ENCODE peak calls at places on chromosomes 13 and 19, in six cellular contexts. R, V, Y, S, K and C are unnamed samples.

GRCh38 chr13:80116107-80116506 is 224.8 kb downstream of the SPRY2 start:
- DNase-seq in R (no peak), V (no peak), Y (no peak), S (no peak), K (no peak), C (no peak)

GRCh38 chr13:82657471-82657870 is 1224.8 kb downstream of the SLITRK1 start:
- DNase-seq in R (no peak), V (no peak), Y (no peak), S (no peak), K (no peak), C (no peak)

GRCh38 chr13:29472317-29472961 is 123.0 kb downstream of the SLC7A1 start:
- DNase-seq in R (peak; percentile 72), V (peak; percentile 50), Y (peak; percentile 59), S (peak; percentile 78), K (no peak), C (peak; percentile 63)

GRCh38 chr13:93535256-93535655 is 308.6 kb downstream of the GPC6 start:
- DNase-seq in R (no peak), V (no peak), Y (peak; percentile 9), S (no peak), K (no peak), C (no peak)

GRCh38 chr13:31786011-31786410 is 46.7 kb downstream of the RXFP2 start:
- DNase-seq in R (no peak), V (no peak), Y (no peak), S (no peak), K (no peak), C (no peak)

GRCh38 chr13:51636349-51636890 is 52.2 kb downstream of the WDFY2 start:
- DNase-seq in R (no peak), V (no peak), Y (peak; percentile 99), S (no peak), K (no peak), C (no peak)

GRCh38 chr19:17512574-17512939 is 1.1 kb downstream of the PGLS start:
- DNase-seq in R (no peak), V (no peak), Y (no peak), S (no peak), K (no peak), C (no peak)

GRCh38 chr19:55253842-55254624 is 4.8 kb downstream of the PPP6R1 start:
- DNase-seq in R (no peak), V (no peak), Y (no peak), S (no peak), K (peak; percentile 77), C (no peak)

GRCh38 chr13:21707586-21707985 is 36.7 kb downstream of the FGF9 start:
- DNase-seq in R (no peak), V (no peak), Y (no peak), S (no peak), K (no peak), C (no peak)

GRCh38 chr13:24716446-24716845 is 36.2 kb downstream of the ATP12A start:
- DNase-seq in R (no peak), V (no peak), Y (no peak), S (no peak), K (no peak), C (no peak)

GRCh38 chr19:50912727-50913716 is 1.8 kb upstream of the KLK4 start:
- DNase-seq in R (no peak), V (peak; percentile 31), Y (no peak), S (no peak), K (no peak), C (no peak)

GRCh38 chr13:108827637-108828036 is 198.2 kb downstream of the MYO16 start:
- DNase-seq in R (peak; percentile 8), V (no peak), Y (no peak), S (no peak), K (no peak), C (no peak)

GRCh38 chr13:91111476-91112190 is 235.9 kb upstream of the MIR17HG start:
- DNase-seq in R (no peak), V (no peak), Y (no peak), S (no peak), K (no peak), C (no peak)

GRCh38 chr13:80361883-80362327 is 21.0 kb upstream of the SPRY2 start:
- DNase-seq in R (no peak), V (peak; percentile 5), Y (peak; percentile 87), S (no peak), K (no peak), C (no peak)

GRCh38 chr19:33254245-33254824 is 28.7 kb upstream of the SLC7A10 start:
- DNase-seq in R (no peak), V (no peak), Y (no peak), S (no peak), K (no peak), C (no peak)
- H3K4me2 ChIP-seq in R (no peak overlapping the region), V (no peak overlapping the region), Y (no peak overlapping the region), S (no peak overlapping the region), K (no peak overlapping the region), C (no peak overlapping the region)

DNA sequence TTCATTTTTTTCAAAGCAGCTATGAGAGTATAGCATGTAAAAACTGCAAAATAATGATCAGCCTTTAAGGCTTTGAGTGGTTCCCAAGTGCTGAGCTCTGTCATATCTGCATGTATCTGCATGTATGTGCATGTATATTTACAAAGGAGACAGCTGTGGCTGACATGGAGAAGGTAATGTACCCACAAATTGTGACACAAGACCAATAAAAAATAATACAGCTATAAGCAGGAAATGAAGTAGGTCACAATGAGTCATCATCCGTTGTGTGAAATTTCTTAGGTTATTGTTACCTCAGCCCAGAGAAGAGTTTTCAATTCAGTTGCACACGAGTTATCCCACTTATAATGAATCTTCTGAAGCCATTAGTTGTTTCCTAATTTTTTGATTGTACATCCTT is 60.9 kb upstream of the MED4 start:
- DNase-seq in R (no peak), V (no peak), Y (no peak), S (no peak), K (peak; percentile 24), C (peak; percentile 38)
- TF ChIP-seq JUND in R (no peak), V (no peak), Y (no peak), S (no peak), K (no peak), C (peak; percentile 71)

GRCh38 chr19:28436320-28436719 is 776.6 kb downstream of the UQCRFS1 start:
- DNase-seq in R (no peak), V (no peak), Y (no peak), S (no peak), K (no peak), C (no peak)
- H4K20me1 ChIP-seq in R (no peaks in the 10 kb centered on the region), V (peaks cover 15% of the 10 kb centered on the region), Y (no peaks in the 10 kb centered on the region), S (no peaks in the 10 kb centered on the region), K (no peaks in the 10 kb centered on the region), C (no peaks in the 10 kb centered on the region)

GRCh38 chr19:41804327-41804726 is 7.9 kb downstream of the CEACAM3 start:
- DNase-seq in R (no peak), V (no peak), Y (no peak), S (no peak), K (no peak), C (no peak)
- H3K4me2 ChIP-seq in R (no peak overlapping the region), V (no peak overlapping the region), Y (no peak overlapping the region), S (no peak overlapping the region), K (no peak overlapping the region), C (no peak overlapping the region)

GRCh38 chr19:45805719-45806118 is 9.4 kb downstream of the RSPH6A start:
- DNase-seq in R (no peak), V (no peak), Y (no peak), S (no peak), K (no peak), C (no peak)

GRCh38 chr19:45804959-45805230 is 10.2 kb downstream of the RSPH6A start:
- DNase-seq in R (no peak), V (no peak), Y (no peak), S (no peak), K (no peak), C (no peak)

GRCh38 chr19:45814166-45814780 is 835 bp downstream of the RSPH6A start:
- DNase-seq in R (no peak), V (no peak), Y (no peak), S (no peak), K (no peak), C (no peak)

GRCh38 chr19:45812297-45812696 is 2.8 kb downstream of the RSPH6A start:
- DNase-seq in R (no peak), V (no peak), Y (no peak), S (no peak), K (no peak), C (no peak)

GRCh38 chr19:45809643-45810159 is 5.4 kb downstream of the RSPH6A start:
- DNase-seq in R (no peak), V (peak; percentile 48), Y (no peak), S (no peak), K (no peak), C (no peak)
- TF ChIP-seq JUND in R (peak; percentile 70), V (peak; percentile 87), Y (no peak), S (no peak), K (no peak), C (no peak)